ENCODE peak calls at places on chromosome 4, in six cellular contexts. Y is endothelial cell; T is AML-193; Q is stimulated activated CD4-positive, alpha-beta T cell treated with anti-CD3 and anti-CD28 coated beads, Interleukin-4, amount 100 ng/mL, for 48 hours; I is A549; R is stomach. L is an unnamed sample.

GRCh38 chr4:99405433-99406115 is 29.6 kb downstream of the ADH7 start:
- DNase-seq in Y (peak; percentile 77), T (peak; percentile 18), Q (peak; percentile 40), I (peak; percentile 2), R (peak; percentile 74), L (peak; percentile 71)

GRCh38 chr4:183797041-183797444 is 108.1 kb upstream of the STOX2 start:
- DNase-seq in Y (peak; percentile 14), T (no peak), Q (no peak), I (peak; percentile 32), R (peak; percentile 34), L (peak; percentile 57)

GRCh38 chr4:122709236-122709635 is 23.3 kb upstream of the BBS12 start:
- DNase-seq in Y (no peak), T (no peak), Q (no peak), I (no peak), R (no peak), L (no peak)

GRCh38 chr4:70958681-70959080 is 34.8 kb upstream of the DCK start:
- DNase-seq in Y (no peak), T (no peak), Q (no peak), I (no peak), R (no peak), L (no peak)

GRCh38 chr4:140135529-140136021 is 18.4 kb downstream of the MAML3 start:
- DNase-seq in Y (no peak), T (no peak), Q (no peak), I (no peak), R (no peak), L (no peak)

GRCh38 chr4:94441838-94442237 is 9.9 kb upstream of the PDLIM5 start:
- DNase-seq in Y (no peak), T (no peak), Q (no peak), I (no peak), R (no peak), L (no peak)

GRCh38 chr4:104490096-104490769 is 4.5 kb downstream of the CXXC4 start:
- DNase-seq in Y (no peak), T (no peak), Q (no peak), I (peak; percentile 3), R (no peak), L (no peak)

GRCh38 chr4:131632877-131633276 is 1516.2 kb upstream of the PCDH10 start:
- DNase-seq in Y (no peak), T (no peak), Q (no peak), I (no peak), R (no peak), L (no peak)

GRCh38 chr4:10032625-10033024 is 11.3 kb upstream of the SLC2A9 start:
- DNase-seq in Y (no peak), T (peak; percentile 86), Q (no peak), I (no peak), R (no peak), L (peak; percentile 52)

GRCh38 chr4:138919094-138919936 is 96.3 kb upstream of the NOCT start:
- DNase-seq in Y (peak; percentile 87), T (peak; percentile 22), Q (peak; percentile 45), I (peak; percentile 54), R (peak; percentile 66), L (peak; percentile 79)

GRCh38 chr4:73485596-73485995 is 4.1 kb downstream of the AFM start:
- DNase-seq in Y (no peak), T (no peak), Q (no peak), I (no peak), R (no peak), L (no peak)

GRCh38 chr4:163587867-163588266 is 93.4 kb downstream of the TMA16 start:
- DNase-seq in Y (no peak), T (no peak), Q (no peak), I (no peak), R (no peak), L (no peak)

GRCh38 chr4:183738081-183738673 is 79.1 kb downstream of the TRAPPC11 start:
- DNase-seq in Y (no peak), T (no peak), Q (no peak), I (no peak), R (no peak), L (no peak)

GRCh38 chr4:566035-566434 is 10.1 kb downstream of the TMEM271 start:
- DNase-seq in Y (no peak), T (no peak), Q (no peak), I (no peak), R (no peak), L (no peak)

GRCh38 chr4:74934822-74935326 is 2.0 kb downstream of the PARM1 start:
- DNase-seq in Y (no peak), T (no peak), Q (no peak), I (no peak), R (no peak), L (no peak)

GRCh38 chr4:1374706-1375045 is 27.7 kb downstream of the UVSSA start:
- DNase-seq in Y (no peak), T (no peak), Q (no peak), I (no peak), R (no peak), L (no peak)

GRCh38 chr4:36056128-36056527 is 188.2 kb downstream of the ARAP2 start:
- DNase-seq in Y (no peak), T (no peak), Q (no peak), I (no peak), R (no peak), L (no peak)

GRCh38 chr4:76067652-76068286 is 6.7 kb upstream of the ART3 start:
- DNase-seq in Y (peak; percentile 76), T (peak; percentile 70), Q (peak; percentile 66), I (peak; percentile 52), R (peak; percentile 74), L (peak; percentile 71)